ENCODE peak calls at places on chromosomes 13 and 19, in eight cellular contexts. I is HCT116, W is suprapubic skin, N is A549, O is tibial nerve, C is H1, U is Peyer's patch, F is heart left ventricle. R is an unnamed sample.

GRCh38 chr13:59424661-59425060 is 739.1 kb downstream of the DIAPH3 start:
- DNase-seq in F (no peak), I (no peak), U (no peak), N (no peak), C (no peak), W (no peak), O (no peak), R (no peak)

GRCh38 chr19:11268783-11269267 is 6.5 kb upstream of the DOCK6 start:
- DNase-seq in W (peak), U (peak), N (peak), F (peak), C (no peak), I (no peak), O (peak), R (no peak)

GRCh38 chr13:41547253-41548000 is 90.1 kb downstream of the RGCC start:
- DNase-seq in I (no peak), N (no peak), O (peak), F (peak), W (no peak), U (no peak), C (no peak), R (no peak)

GRCh38 chr13:33707449-33707848 is 110.5 kb upstream of the RFC3 start:
- DNase-seq in F (no peak), U (no peak), C (no peak), N (no peak), O (no peak), W (no peak), I (no peak), R (no peak)

GRCh38 chr19:16764793-16765433 is 45.3 kb downstream of the NWD1 start:
- DNase-seq in I (no peak), U (no peak), O (no peak), N (no peak), W (no peak), F (no peak), C (no peak), R (no peak)

GRCh38 chr13:95552539-95553270 is at the start of gene CLDN10:
- DNase-seq in I (no peak), W (peak), O (no peak), F (peak), N (peak), U (no peak), C (peak), R (no peak)

GRCh38 chr13:49454388-49455015 is 10.4 kb downstream of the SETDB2 start:
- DNase-seq in F (no peak), U (no peak), W (no peak), I (no peak), C (no peak), O (no peak), N (no peak), R (no peak)

GRCh38 chr13:96779691-96780090 is 214.6 kb downstream of the OXGR1 start:
- DNase-seq in C (no peak), W (no peak), F (no peak), O (no peak), I (no peak), U (no peak), N (no peak), R (no peak)

GRCh38 chr13:45092668-45093067 is 27.6 kb upstream of the GTF2F2 start:
- DNase-seq in N (no peak), O (no peak), W (no peak), I (no peak), C (no peak), F (no peak), U (no peak), R (no peak)

GRCh38 chr19:57110592-57111328 is 9.0 kb upstream of the USP29 start:
- DNase-seq in O (no peak), N (peak), W (no peak), C (no peak), I (no peak), U (no peak), F (no peak), R (no peak)

GRCh38 chr13:108214511-108215383 is 589 bp downstream of the LIG4 start:
- DNase-seq in N (no peak), W (peak), F (peak), U (peak), O (no peak), I (no peak), C (no peak), R (peak)

GRCh38 chr13:110683203-110683883 is 22.6 kb downstream of the CARS2 start:
- DNase-seq in U (peak), N (peak), O (no peak), C (no peak), F (no peak), W (no peak), I (peak), R (no peak)

GRCh38 chr19:6250909-6251308 is 28.9 kb downstream of the MLLT1 start:
- DNase-seq in U (no peak), N (no peak), C (no peak), I (no peak), W (no peak), F (no peak), O (no peak), R (no peak)

GRCh38 chr19:40691421-40692211 is 1.2 kb upstream of the NUMBL start:
- DNase-seq in C (peak), N (peak), F (peak), U (no peak), W (no peak), I (no peak), O (no peak), R (no peak)

GRCh38 chr19:16824658-16825311 is 4.4 kb upstream of the SIN3B start:
- DNase-seq in F (no peak), I (no peak), O (no peak), C (no peak), W (no peak), U (no peak), N (no peak), R (no peak)

GRCh38 chr13:113981201-113981605 is 7.3 kb upstream of the C13orf46 start:
- DNase-seq in W (peak), U (peak), C (no peak), I (peak), N (peak), O (peak), F (peak), R (no peak)

GRCh38 chr13:98575876-98576214 is 1.1 kb downstream of the STK24 start:
- DNase-seq in W (no peak), N (no peak), I (no peak), C (no peak), O (no peak), F (no peak), U (no peak), R (no peak)

GRCh38 chr13:41549491-41549890 is 92.1 kb downstream of the RGCC start:
- DNase-seq in U (no peak), O (no peak), C (no peak), I (no peak), F (no peak), N (no peak), W (no peak), R (no peak)

GRCh38 chr13:51552027-51552426 is 32.2 kb upstream of the WDFY2 start:
- DNase-seq in I (no peak), U (no peak), W (no peak), N (no peak), F (no peak), O (no peak), C (no peak), R (no peak)

GRCh38 chr19:11931513-11931912 is 6.6 kb downstream of the ZNF700 start:
- DNase-seq in C (no peak), F (no peak), U (no peak), W (no peak), N (no peak), O (no peak), I (no peak), R (no peak)

GRCh38 chr13:27965343-27965739 is 3.8 kb downstream of the CDX2 start:
- DNase-seq in O (no peak), I (no peak), F (no peak), C (no peak), W (no peak), N (no peak), U (peak), R (no peak)

GRCh38 chr13:45718063-45718462 is 15.9 kb downstream of the CBY2 start:
- DNase-seq in U (no peak), I (peak), F (no peak), N (peak), W (no peak), C (no peak), O (no peak), R (no peak)

GRCh38 chr13:29165840-29166239 is 345.7 kb downstream of the MTUS2 start:
- DNase-seq in O (no peak), W (no peak), U (no peak), C (no peak), N (no peak), I (no peak), F (no peak), R (no peak)

GRCh38 chr13:35965226-35965927 is 165.8 kb downstream of the DCLK1 start:
- DNase-seq in I (no peak), N (no peak), U (no peak), C (no peak), O (no peak), W (no peak), F (no peak), R (no peak)

GRCh38 chr13:102700088-102701031 is 5.5 kb upstream of the METTL21C start:
- DNase-seq in F (no peak), U (no peak), N (no peak), I (no peak), W (no peak), O (no peak), C (no peak), R (no peak)

GRCh38 chr13:97141564-97142005 is 80.5 kb upstream of the MBNL2 start:
- DNase-seq in I (peak), U (peak), F (no peak), N (peak), C (no peak), O (no peak), W (peak), R (peak)

GRCh38 chr13:23855360-23855759 is 33.8 kb downstream of the MIPEP start:
- DNase-seq in U (no peak), I (no peak), W (no peak), C (no peak), N (no peak), F (no peak), O (no peak), R (no peak)

GRCh38 chr19:7340959-7341837 is 7.5 kb upstream of the ARHGEF18 start:
- DNase-seq in F (peak), U (peak), O (peak), N (peak), I (peak), C (peak), W (peak), R (no peak)

GRCh38 chr13:93172109-93172508 is 54.5 kb upstream of the GPC6 start:
- DNase-seq in I (no peak), U (no peak), W (no peak), O (no peak), C (no peak), F (no peak), N (no peak), R (no peak)

GRCh38 chr13:20016649-20017364 is 58.3 kb downstream of the ZMYM2 start:
- DNase-seq in N (no peak), U (no peak), W (no peak), C (no peak), O (no peak), F (no peak), I (no peak), R (no peak)

GRCh38 chr13:27406178-27406939 is 18.1 kb upstream of the GTF3A start:
- DNase-seq in U (peak), O (no peak), I (no peak), W (no peak), C (no peak), N (peak), F (no peak), R (no peak)

GRCh38 chr19:18135712-18136584 is 17.0 kb upstream of the PIK3R2 start:
- DNase-seq in I (no peak), C (no peak), U (peak), N (peak), F (no peak), W (no peak), O (no peak), R (no peak)

GRCh38 chr13:102555914-102556553 is 40.8 kb upstream of the TPP2 start:
- DNase-seq in C (no peak), F (no peak), N (peak), I (peak), U (no peak), O (no peak), W (no peak), R (no peak)

GRCh38 chr19:42140125-42140754 is 8.0 kb upstream of the POU2F2 start:
- DNase-seq in C (peak), U (peak), O (no peak), F (peak), I (no peak), N (peak), W (no peak), R (no peak)

GRCh38 chr13:41365636-41366035 is 54.6 kb downstream of the NAA16 start:
- DNase-seq in W (no peak), U (no peak), O (no peak), C (no peak), I (no peak), F (no peak), N (no peak), R (no peak)

GRCh38 chr13:45943965-45944364 is 92.4 kb upstream of the SIAH3 start:
- DNase-seq in U (no peak), C (no peak), F (no peak), O (no peak), W (no peak), N (no peak), I (no peak), R (no peak)

GRCh38 chr13:109274188-109274821 is 512.1 kb downstream of the IRS2 start:
- DNase-seq in O (no peak), F (no peak), U (peak), N (peak), C (no peak), W (no peak), I (no peak), R (no peak)

GRCh38 chr19:27794444-27795042 is 1418.4 kb downstream of the UQCRFS1 start:
- DNase-seq in U (no peak), W (no peak), I (no peak), N (no peak), O (no peak), F (no peak), C (peak), R (no peak)

DNA sequence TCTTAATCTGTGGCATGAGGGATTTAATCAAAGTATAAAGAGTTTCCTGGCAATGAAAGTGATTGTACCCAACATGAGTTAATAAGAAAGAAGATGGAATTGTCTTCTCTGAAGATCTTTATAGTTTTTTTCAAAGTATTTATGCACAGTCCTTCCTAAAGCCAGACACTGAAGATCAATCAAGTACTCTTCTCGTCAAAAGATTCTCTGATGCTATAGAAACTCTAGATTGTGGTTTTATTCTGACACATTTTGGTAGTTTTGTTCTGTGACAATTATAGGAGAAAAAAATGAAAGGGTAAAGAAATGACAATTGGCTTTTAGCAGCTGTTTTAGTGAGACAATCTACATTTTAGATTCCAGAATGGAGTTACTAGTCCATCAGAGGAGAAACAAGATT is 10.4 kb upstream of the ENOX1 start:
- DNase-seq in I (no peak), F (no peak), U (no peak), O (no peak), C (no peak), N (no peak), W (no peak), R (no peak)
- TF ChIP-seq POLR2A in I (no peak), F (no peak), U (no peak), O (no peak), C (no peak), N (no peak), W (no peak), R (no peak)

GRCh38 chr19:3236272-3236671 is 11.8 kb downstream of the CELF5 start:
- DNase-seq in C (no peak), O (no peak), U (no peak), F (no peak), N (no peak), W (no peak), I (no peak), R (no peak)

GRCh38 chr19:3243851-3244700 is 19.6 kb downstream of the CELF5 start:
- DNase-seq in C (peak), W (no peak), U (peak), N (peak), O (no peak), I (peak), F (no peak), R (no peak)

GRCh38 chr19:3238066-3238561 is 13.7 kb downstream of the CELF5 start:
- DNase-seq in N (no peak), F (no peak), U (no peak), O (no peak), C (no peak), I (no peak), W (no peak), R (no peak)

GRCh38 chr19:3234800-3235199 is 10.3 kb downstream of the CELF5 start:
- DNase-seq in N (no peak), I (no peak), O (no peak), U (no peak), F (no peak), W (no peak), C (peak), R (no peak)

DNA sequence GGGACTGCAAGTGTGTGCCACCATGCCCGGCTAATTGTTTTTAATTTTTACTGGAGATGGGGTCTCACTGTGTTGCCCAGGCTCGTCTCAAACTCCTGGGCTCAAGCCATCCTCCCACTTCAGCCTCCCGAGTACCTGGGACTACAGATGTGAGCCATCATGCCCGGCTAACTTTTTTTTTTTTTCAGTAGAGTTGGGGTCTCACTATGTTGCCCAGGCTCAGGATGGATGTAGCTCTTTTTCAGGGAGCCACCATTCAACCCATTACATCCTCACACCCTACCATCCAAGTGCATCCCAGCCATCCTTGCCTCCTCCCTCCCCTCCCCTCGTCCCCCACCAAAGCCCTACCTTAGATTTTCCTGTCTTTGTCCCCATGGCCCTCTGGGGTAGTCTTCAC is 14.9 kb downstream of the CELF5 start:
- DNase-seq in O (no peak), U (no peak), N (no peak), W (no peak), I (no peak), C (no peak), F (no peak), R (no peak)
- H3K27ac ChIP-seq in O (no peak), U (no peak), N (no peak), W (no peak), I (no peak), C (no peak), F (no peak), R (no peak)

GRCh38 chr19:38685666-38686529 is 38.4 kb downstream of the ACTN4 start:
- DNase-seq in U (no peak), C (peak), W (peak), F (no peak), N (peak), O (no peak), I (peak), R (no peak)
- TF ChIP-seq CTCF in U (no peak), C (no peak), W (peak), F (peak), N (peak), O (peak), I (peak), R (peak)

GRCh38 chr19:49949735-49950589 is 11.0 kb downstream of the SIGLEC11 start:
- DNase-seq in F (no peak), C (no peak), N (no peak), O (no peak), U (no peak), W (no peak), I (no peak), R (no peak)

GRCh38 chr19:49950956-49951526 is 9.9 kb downstream of the SIGLEC11 start:
- DNase-seq in W (no peak), O (no peak), I (no peak), U (no peak), C (no peak), F (no peak), N (no peak), R (no peak)

GRCh38 chr19:49950590-49950948 is 10.4 kb downstream of the SIGLEC11 start:
- DNase-seq in N (no peak), C (no peak), O (no peak), W (no peak), U (no peak), I (no peak), F (no peak), R (no peak)

GRCh38 chr19:49951806-49952474 is 9.0 kb downstream of the SIGLEC11 start:
- DNase-seq in F (no peak), U (no peak), N (no peak), I (no peak), C (no peak), O (no peak), W (no peak), R (no peak)

GRCh38 chr19:49946415-49946814 is 14.6 kb downstream of the SIGLEC11 start:
- DNase-seq in O (no peak), U (no peak), F (no peak), C (no peak), I (no peak), W (no peak), N (no peak), R (no peak)
- TF ChIP-seq POLR2A in O (no peak), U (no peak), F (no peak), C (no peak), I (no peak), W (no peak), N (no peak), R (no peak)

DNA sequence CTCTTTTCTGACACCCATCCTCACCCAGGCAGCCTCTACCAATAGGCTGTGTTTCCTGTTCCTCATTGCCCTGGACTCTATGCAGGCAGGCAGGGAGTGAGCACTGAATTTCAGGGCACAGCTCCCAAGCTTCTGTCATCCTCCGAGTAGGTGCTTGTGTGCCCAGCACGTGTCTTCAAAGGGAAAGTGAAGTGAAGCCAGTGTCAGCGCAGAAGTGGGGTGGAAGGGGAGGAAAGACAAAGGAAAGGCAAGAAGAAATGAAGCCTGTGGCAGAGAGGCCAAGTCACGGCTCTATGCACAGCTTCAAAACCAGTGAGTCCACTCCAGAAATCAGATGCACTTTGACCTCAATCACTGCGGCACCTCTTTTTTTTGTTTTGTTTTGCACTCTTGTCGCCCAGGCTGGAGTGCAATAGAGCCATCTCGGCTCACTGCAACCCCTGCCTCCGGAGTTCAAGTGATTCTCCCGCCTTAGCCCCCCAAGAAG is 16.9 kb downstream of the CEBPA start:
- DNase-seq in F (no peak), O (no peak), I (no peak), U (no peak), N (no peak), C (no peak), W (no peak), R (no peak)
- H3K27ac ChIP-seq in F (no peak), O (no peak), I (no peak), U (no peak), N (no peak), C (no peak), W (no peak), R (no peak)

R was measured in esophagus squamous epithelium.